ENCODE peak calls at places on chromosomes 4 and X, in nine cellular contexts. V, A, O, T, S, D, B, E and J are unnamed samples.

GRCh38 chr4:71559957-71560541 is 221.2 kb downstream of the SLC4A4 start:
- DNase-seq in E (no peak), S (no peak), A (no peak), B (peak), T (no peak), D (no peak), O (peak), V (no peak), J (peak)

GRCh38 chr4:33837043-33837442 is 2407.3 kb downstream of the ARAP2 start:
- DNase-seq in E (no peak), D (no peak), T (no peak), A (no peak), B (peak), S (no peak), V (peak), O (peak), J (peak)

GRCh38 chr4:59060895-59061294 is 1950.7 kb upstream of the IGFBP7 start:
- DNase-seq in S (no peak), D (no peak), O (no peak), A (no peak), T (no peak), B (no peak), E (no peak), V (no peak), J (no peak)

GRCh38 chrX:20312018-20312417 is 45.3 kb upstream of the RPS6KA3 start:
- DNase-seq in B (no peak), V (no peak), A (no peak), S (no peak), D (no peak), T (no peak), E (no peak), O (peak), J (no peak)

GRCh38 chr4:80922951-80923350 is 107.6 kb upstream of the BMP3 start:
- DNase-seq in D (no peak), B (no peak), O (no peak), A (no peak), S (no peak), E (no peak), V (no peak), T (no peak), J (no peak)

GRCh38 chrX:120560405-120560841 is 339 bp downstream of the CUL4B start:
- DNase-seq in O (peak), B (peak), A (no peak), E (peak), S (no peak), D (no peak), T (no peak), V (no peak), J (peak)

GRCh38 chrX:154712781-154713391 is 38.0 kb downstream of the GAB3 start:
- DNase-seq in A (no peak), O (peak), D (no peak), S (no peak), E (no peak), T (no peak), V (no peak), B (peak), J (no peak)

GRCh38 chr4:146073517-146073916 is 102.0 kb upstream of the LSM6 start:
- DNase-seq in A (no peak), T (no peak), E (no peak), B (peak), V (no peak), O (no peak), S (no peak), D (no peak), J (no peak)

GRCh38 chr4:153533387-153533786 is 67.2 kb downstream of the TMEM131L start:
- DNase-seq in B (peak), A (no peak), V (no peak), O (no peak), E (no peak), S (no peak), D (no peak), T (no peak), J (no peak)

GRCh38 chr4:175905939-175906338 is 93.9 kb upstream of the GPM6A start:
- DNase-seq in B (no peak), V (no peak), A (no peak), T (no peak), O (no peak), S (no peak), D (no peak), E (no peak), J (no peak)

GRCh38 chrX:39367429-39367828 is 566.2 kb downstream of the MID1IP1 start:
- DNase-seq in E (no peak), D (no peak), O (no peak), S (no peak), B (no peak), V (no peak), A (no peak), T (no peak), J (no peak)

GRCh38 chr4:2259036-2259540 is 2.8 kb downstream of the MXD4 start:
- DNase-seq in D (no peak), O (no peak), T (no peak), A (no peak), B (no peak), S (no peak), E (no peak), V (no peak), J (no peak)

GRCh38 chr4:57114973-57115372 is 4.8 kb upstream of the IGFBP7 start:
- DNase-seq in O (peak), A (no peak), B (peak), V (no peak), T (no peak), D (no peak), E (no peak), S (no peak), J (no peak)

GRCh38 chrX:110852180-110852579 is 56.6 kb upstream of the CHRDL1 start:
- DNase-seq in T (peak), V (no peak), E (peak), A (peak), S (no peak), D (no peak), O (peak), B (peak), J (peak)

GRCh38 chr4:186128842-186129241 is 24.3 kb downstream of the FAM149A start:
- DNase-seq in D (no peak), O (no peak), E (no peak), B (no peak), A (no peak), S (no peak), V (no peak), T (no peak), J (no peak)

GRCh38 chr4:3069661-3070199 is 4.6 kb downstream of the HTT-AS start:
- DNase-seq in T (peak), O (no peak), D (no peak), S (no peak), E (no peak), B (no peak), A (no peak), V (no peak), J (no peak)

GRCh38 chrX:64204252-64204651 is 1.3 kb downstream of the AMER1 start:
- DNase-seq in T (peak), O (peak), A (peak), E (no peak), D (no peak), V (no peak), S (no peak), B (peak), J (no peak)

GRCh38 chrX:23742174-23742692 is 843 bp downstream of the ACOT9 start:
- DNase-seq in T (peak), O (peak), D (peak), S (peak), A (peak), V (peak), B (peak), E (peak), J (peak)

GRCh38 chr4:159150838-159151390 is 48.0 kb downstream of the RAPGEF2 start:
- DNase-seq in S (no peak), E (no peak), V (no peak), O (no peak), D (no peak), B (no peak), A (peak), T (no peak), J (no peak)

GRCh38 chrX:9542765-9543119 is 77.9 kb downstream of the TBL1X start:
- DNase-seq in B (no peak), A (no peak), V (no peak), O (no peak), D (no peak), E (no peak), T (no peak), S (no peak), J (no peak)

GRCh38 chr4:150251752-150252190 is 173.5 kb downstream of the DCLK2 start:
- DNase-seq in D (no peak), V (no peak), E (no peak), T (peak), S (no peak), A (peak), B (no peak), O (no peak), J (no peak)

GRCh38 chr4:41361831-41362646 is 105.3 kb downstream of the UCHL1 start:
- DNase-seq in B (peak), A (no peak), S (no peak), D (no peak), T (peak), V (no peak), E (no peak), O (no peak), J (no peak)

GRCh38 chr4:622071-622995 is 3.0 kb upstream of the PDE6B start:
- DNase-seq in A (no peak), B (peak), E (no peak), S (no peak), V (no peak), T (peak), D (no peak), O (no peak), J (no peak)

GRCh38 chrX:134669378-134670098 is 11.3 kb upstream of the PLAC1 start:
- DNase-seq in T (no peak), D (no peak), V (peak), B (peak), S (no peak), A (peak), E (no peak), O (peak), J (peak)

GRCh38 chr4:27414867-27415266 is 554.2 kb downstream of the STIM2 start:
- DNase-seq in B (no peak), T (no peak), O (no peak), D (no peak), E (no peak), S (no peak), A (no peak), V (no peak), J (no peak)

GRCh38 chrX:105636667-105637066 is 185.7 kb upstream of the NRK start:
- DNase-seq in O (no peak), B (no peak), A (peak), T (peak), V (no peak), S (no peak), E (no peak), D (no peak), J (no peak)

GRCh38 chr4:6582889-6583504 is 8.0 kb downstream of the MAN2B2 start:
- DNase-seq in D (peak), S (no peak), O (peak), A (peak), B (peak), T (peak), V (no peak), E (no peak), J (no peak)

GRCh38 chr4:100555791-100556190 is 38.0 kb upstream of the EMCN start:
- DNase-seq in V (peak), S (no peak), A (no peak), E (no peak), T (no peak), O (no peak), B (peak), D (no peak), J (no peak)

GRCh38 chr4:105455998-105456397 is 17.9 kb downstream of the PPA2 start:
- DNase-seq in S (no peak), T (no peak), O (no peak), B (no peak), V (no peak), E (no peak), A (no peak), D (no peak), J (no peak)

GRCh38 chrX:13716905-13717304 is 17.5 kb downstream of the TRAPPC2 start:
- DNase-seq in E (no peak), A (no peak), B (no peak), O (no peak), D (no peak), T (no peak), V (no peak), S (no peak), J (no peak)

GRCh38 chr4:129561886-129562285 is 465.9 kb downstream of the C4orf33 start:
- DNase-seq in A (no peak), T (no peak), O (no peak), S (no peak), D (no peak), V (no peak), B (no peak), E (no peak), J (no peak)

GRCh38 chrX:109475174-109475891 is 6.6 kb downstream of the GUCY2F start:
- DNase-seq in D (peak), E (peak), T (peak), S (peak), O (peak), V (peak), A (peak), B (peak), J (peak)

GRCh38 chr4:171983935-171984805 is 171.0 kb downstream of the GALNTL6 start:
- DNase-seq in V (no peak), S (no peak), A (no peak), T (no peak), O (no peak), E (no peak), B (no peak), D (no peak), J (no peak)

GRCh38 chr4:176646311-176646710 is 146.4 kb downstream of the VEGFC start:
- DNase-seq in S (no peak), A (no peak), V (no peak), O (no peak), T (no peak), E (no peak), D (no peak), B (no peak), J (no peak)

GRCh38 chrX:55489315-55490009 is at the start of gene USP51:
- DNase-seq in D (no peak), E (peak), T (peak), B (peak), S (peak), O (peak), V (no peak), A (peak), J (no peak)